ENCODE peak calls at places on chromosomes 2 and 18, in four cellular contexts. F is cardiac muscle cell, P is AG10803, V is transverse colon. G is an unnamed sample.

GRCh38 chr2:181319291-181319690 is 137.9 kb upstream of the ITGA4 start:
- DNase-seq in F (no peak), P (peak; percentile 24), V (no peak), G (no peak)

GRCh38 chr2:218257390-218257981 is 3.3 kb upstream of the GPBAR1 start:
- DNase-seq in F (peak; percentile 36), P (no peak), V (peak; percentile 31), G (no peak)

GRCh38 chr18:8450013-8450412 is 159.2 kb upstream of the RAB12 start:
- DNase-seq in F (peak; percentile 11), P (no peak), V (no peak), G (no peak)

GRCh38 chr2:20188851-20189250 is 36.1 kb downstream of the SDC1 start:
- DNase-seq in F (no peak), P (no peak), V (no peak), G (no peak)

GRCh38 chr18:13375302-13376255 is 157.0 kb downstream of the LDLRAD4 start:
- DNase-seq in F (peak; percentile 88), P (peak; percentile 83), V (no peak), G (peak; percentile 59)

GRCh38 chr2:170106441-170106840 is 71.5 kb upstream of the MYO3B start:
- DNase-seq in F (no peak), P (no peak), V (no peak), G (no peak)

GRCh38 chr2:65019010-65019409 is 29.8 kb downstream of the SLC1A4 start:
- DNase-seq in F (no peak), P (no peak), V (no peak), G (no peak)

GRCh38 chr2:223185638-223186037 is 133.6 kb downstream of the KCNE4 start:
- DNase-seq in F (no peak), P (no peak), V (no peak), G (no peak)

GRCh38 chr2:6545795-6546194 is 319.9 kb downstream of the CMPK2 start:
- DNase-seq in F (no peak), P (no peak), V (no peak), G (no peak)

GRCh38 chr18:49251451-49251850 is 209.0 kb downstream of the DYM start:
- DNase-seq in F (no peak), P (no peak), V (no peak), G (no peak)

GRCh38 chr2:90645-91312 is 44.5 kb upstream of the FAM110C start:
- DNase-seq in F (no peak), P (no peak), V (no peak), G (no peak)

GRCh38 chr2:169895294-169895985 is 68.2 kb downstream of the UBR3 start:
- DNase-seq in F (peak; percentile 39), P (peak; percentile 44), V (no peak), G (no peak)

GRCh38 chr18:49247786-49248185 is 212.7 kb downstream of the DYM start:
- DNase-seq in F (peak; percentile 48), P (peak; percentile 60), V (no peak), G (no peak)

GRCh38 chr2:120110507-120110906 is 97.6 kb downstream of the EPB41L5 start:
- DNase-seq in F (peak; percentile 52), P (no peak), V (no peak), G (no peak)

GRCh38 chr2:190277234-190278112 is 42.2 kb downstream of the HIBCH start:
- DNase-seq in F (peak; percentile 70), P (peak; percentile 48), V (peak; percentile 10), G (peak; percentile 10)

GRCh38 chr2:24350826-24351626 is 9.3 kb downstream of the ITSN2 start:
- DNase-seq in F (no peak), P (no peak), V (no peak), G (no peak)
- H3K4me3 ChIP-seq in F (no peak overlapping the region), P (no peak overlapping the region), V (no peak overlapping the region), G (no peak overlapping the region)

DNA sequence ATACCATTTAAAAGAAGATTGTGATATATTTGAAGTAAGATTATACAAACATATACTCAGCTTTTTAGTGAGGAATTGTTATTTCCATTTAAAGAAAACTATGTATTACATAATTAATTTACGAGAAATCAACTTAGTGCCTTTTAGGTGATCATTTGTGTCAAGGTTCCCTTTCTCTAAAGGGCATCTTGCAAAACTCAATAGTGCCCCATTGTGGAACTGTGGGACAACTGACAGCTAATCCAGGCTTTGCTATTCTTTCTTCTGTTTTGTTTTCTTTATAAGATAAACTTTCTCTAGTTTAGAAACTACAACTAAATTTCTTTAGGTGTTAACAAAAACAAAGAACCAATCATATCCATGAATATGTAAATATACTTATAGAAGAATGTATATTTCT is 24.3 kb upstream of the VIT start:
- DNase-seq in F (peak; percentile 54), P (peak; percentile 68), V (no peak), G (no peak)
- TF ChIP-seq CTCF in F (peak; percentile 56), P (peak; percentile 83), V (no peak), G (peak; percentile 71)

DNA sequence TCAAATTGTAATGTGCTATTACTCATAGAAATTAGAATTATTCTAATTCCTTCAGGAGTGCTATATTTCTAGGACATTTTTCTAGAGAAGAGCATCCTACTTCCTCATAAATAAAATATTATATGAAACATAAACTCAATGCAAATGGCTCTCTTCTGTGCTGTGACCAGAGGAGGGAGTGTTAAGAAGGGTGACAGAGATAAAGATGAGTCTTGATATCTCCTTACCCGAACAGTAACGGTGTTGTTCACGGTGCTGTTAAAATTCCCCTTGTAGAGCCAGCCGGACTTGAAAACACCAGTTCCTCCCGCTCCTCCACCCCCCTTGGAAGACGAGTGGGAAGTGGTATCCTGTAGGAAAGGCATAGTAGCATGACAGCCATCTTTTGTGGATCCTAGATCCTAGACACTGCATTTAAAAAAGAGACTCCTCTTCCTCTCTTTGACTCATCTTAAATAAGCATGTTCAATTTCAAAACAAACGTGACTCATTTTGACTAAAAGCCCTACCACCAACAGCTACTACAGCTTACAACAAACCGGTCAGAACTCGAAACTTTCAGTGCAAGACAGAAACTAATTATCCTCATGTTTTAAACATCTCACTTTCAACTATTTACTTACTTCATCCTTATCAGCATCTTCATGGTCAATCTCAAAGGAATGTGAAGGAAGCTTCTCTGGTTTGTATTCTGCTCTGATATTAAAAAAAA is 156.3 kb downstream of the DOCK10 start:
- DNase-seq in F (peak; percentile 66), P (peak; percentile 86), V (no peak), G (peak; percentile 73)
- H3K4me3 ChIP-seq in F (no peak overlapping the region), P (peak overlapping the region; percentile 5), V (no peak overlapping the region), G (no peak overlapping the region)

DNA sequence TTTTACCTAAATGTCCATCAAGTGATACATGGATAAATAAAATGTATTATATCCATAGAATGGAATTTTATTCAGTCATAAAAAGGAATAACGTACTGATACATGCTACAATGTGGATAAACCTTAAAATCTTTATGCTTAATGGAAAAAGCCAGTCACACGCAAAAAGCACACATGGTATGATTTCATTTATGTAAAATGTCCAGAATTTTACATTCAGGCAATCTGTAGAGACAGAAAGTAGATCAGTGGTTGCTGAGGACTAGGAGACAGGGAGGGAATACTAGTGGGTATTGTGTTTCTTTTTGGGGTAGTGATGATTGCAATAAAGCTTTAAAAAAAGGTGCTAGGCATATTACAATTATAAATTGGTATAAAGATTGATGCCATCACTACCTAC is 30.7 kb upstream of the CD302 start:
- DNase-seq in F (no peak), P (peak; percentile 10), V (no peak), G (no peak)
- TF ChIP-seq CTCF in F (no peak), P (no peak), V (no peak), G (no peak)

GRCh38 chr2:110104025-110104771 is 11.4 kb downstream of the MALL start:
- DNase-seq in F (no peak), P (no peak), V (no peak), G (no peak)
- H3K4me3 ChIP-seq in F (no peak overlapping the region), P (no peak overlapping the region), V (no peak overlapping the region), G (no peak overlapping the region)

G was measured in AG09309.